ENCODE peak calls at places on chromosomes 2 and 18, in five cellular contexts. One of them, this sample, is unnamed.

GRCh38 chr2:65228249-65228750 is 669 bp downstream of the ACTR2 start:
- DNase-seq in mesenchymal stem cell: peak
- DNase-seq in H9: no peak
- DNase-seq in H1: no peak
- DNase-seq in neuronal stem cell: no peak
- DNase-seq in this sample: peak

GRCh38 chr2:56123538-56123937 is 60.3 kb upstream of the CCDC85A start:
- DNase-seq in mesenchymal stem cell: no peak
- DNase-seq in H9: no peak
- DNase-seq in H1: no peak
- DNase-seq in neuronal stem cell: no peak
- DNase-seq in this sample: no peak

GRCh38 chr2:1609706-1610485 is 134.4 kb downstream of the PXDN start:
- DNase-seq in mesenchymal stem cell: no peak
- DNase-seq in H9: no peak
- DNase-seq in H1: no peak
- DNase-seq in neuronal stem cell: no peak
- DNase-seq in this sample: no peak

GRCh38 chr2:19392191-19392590 is 33.8 kb upstream of the OSR1 start:
- DNase-seq in mesenchymal stem cell: no peak
- DNase-seq in H9: no peak
- DNase-seq in H1: no peak
- DNase-seq in neuronal stem cell: no peak
- DNase-seq in this sample: peak

GRCh38 chr18:11149441-11150270 is at the start of gene PIEZO2:
- DNase-seq in mesenchymal stem cell: peak
- DNase-seq in H9: peak
- DNase-seq in H1: no peak
- DNase-seq in neuronal stem cell: peak
- DNase-seq in this sample: no peak

GRCh38 chr2:236887519-236887918 is 198.2 kb upstream of the COPS8 start:
- DNase-seq in mesenchymal stem cell: peak
- DNase-seq in H9: no peak
- DNase-seq in H1: no peak
- DNase-seq in neuronal stem cell: no peak
- DNase-seq in this sample: no peak

GRCh38 chr2:149125031-149125725 is 86.7 kb downstream of the LYPD6B start:
- DNase-seq in mesenchymal stem cell: no peak
- DNase-seq in H9: no peak
- DNase-seq in H1: no peak
- DNase-seq in neuronal stem cell: no peak
- DNase-seq in this sample: no peak

GRCh38 chr2:10457846-10458563 is 9.9 kb upstream of the ODC1 start:
- DNase-seq in mesenchymal stem cell: no peak
- DNase-seq in H9: no peak
- DNase-seq in H1: no peak
- DNase-seq in neuronal stem cell: no peak
- DNase-seq in this sample: no peak

GRCh38 chr2:33645861-33646260 is 46.8 kb upstream of the FAM98A start:
- DNase-seq in mesenchymal stem cell: no peak
- DNase-seq in H9: no peak
- DNase-seq in H1: no peak
- DNase-seq in neuronal stem cell: no peak
- DNase-seq in this sample: no peak

GRCh38 chr2:45301307-45302010 is 292.2 kb upstream of the SIX2 start:
- DNase-seq in mesenchymal stem cell: no peak
- DNase-seq in H9: no peak
- DNase-seq in H1: no peak
- DNase-seq in neuronal stem cell: no peak
- DNase-seq in this sample: no peak

GRCh38 chr2:109316091-109316490 is 187.1 kb downstream of the SH3RF3 start:
- DNase-seq in mesenchymal stem cell: no peak
- DNase-seq in H9: no peak
- DNase-seq in H1: no peak
- DNase-seq in neuronal stem cell: no peak
- DNase-seq in this sample: no peak
- H3K23ac ChIP-seq in mesenchymal stem cell: no peak
- H3K23ac ChIP-seq in H9: no peak
- H3K23ac ChIP-seq in H1: no peak
- H3K23ac ChIP-seq in neuronal stem cell: no peak
- H3K23ac ChIP-seq in this sample: no peak

GRCh38 chr2:71948781-71949536 is 198.7 kb downstream of the CYP26B1 start:
- DNase-seq in mesenchymal stem cell: no peak
- DNase-seq in H9: no peak
- DNase-seq in H1: no peak
- DNase-seq in neuronal stem cell: no peak
- DNase-seq in this sample: no peak
- H2BK12ac ChIP-seq in mesenchymal stem cell: no peak
- H2BK12ac ChIP-seq in H9: no peak
- H2BK12ac ChIP-seq in H1: no peak
- H2BK12ac ChIP-seq in neuronal stem cell: no peak
- H2BK12ac ChIP-seq in this sample: no peak

DNA sequence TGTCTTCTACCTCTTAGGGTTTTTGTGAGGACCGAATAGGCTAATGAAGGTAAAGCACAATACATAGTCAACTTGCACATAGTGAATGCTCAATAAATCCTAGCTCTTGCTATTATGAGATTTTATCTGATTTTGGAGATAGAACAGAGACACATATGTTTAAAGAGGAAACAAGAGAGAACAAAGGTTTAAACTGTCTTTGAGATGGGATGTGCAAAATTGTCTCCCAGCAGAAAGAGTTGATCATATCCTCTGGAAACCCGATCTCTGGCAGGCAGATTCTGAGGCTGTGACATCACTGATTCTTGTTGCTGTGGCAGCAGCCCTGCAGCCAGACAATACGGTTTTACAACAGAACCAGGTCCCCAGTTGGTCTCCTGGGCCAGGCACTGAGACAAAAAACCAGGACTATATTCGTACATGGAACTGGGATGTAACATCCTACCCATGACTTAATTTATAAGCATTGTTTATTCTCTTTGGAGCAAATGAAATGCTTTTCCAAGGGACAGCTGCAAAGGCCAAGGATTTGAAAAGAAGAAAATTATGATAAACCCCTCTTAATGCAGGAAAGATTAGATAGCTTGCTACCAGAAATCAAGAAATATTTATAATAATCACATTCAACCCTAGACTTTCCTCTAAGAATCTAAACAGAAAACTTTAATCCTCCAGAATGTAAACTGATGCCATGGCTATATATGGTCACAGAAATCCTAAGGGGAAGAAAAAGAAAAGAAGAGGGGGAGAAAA is 80.2 kb downstream of the SLC8A1 start:
- DNase-seq in mesenchymal stem cell: peak
- DNase-seq in H9: peak
- DNase-seq in H1: peak
- DNase-seq in neuronal stem cell: peak
- DNase-seq in this sample: no peak
- H3K23ac ChIP-seq in mesenchymal stem cell: no peak
- H3K23ac ChIP-seq in H9: no peak
- H3K23ac ChIP-seq in H1: no peak
- H3K23ac ChIP-seq in neuronal stem cell: no peak
- H3K23ac ChIP-seq in this sample: no peak

GRCh38 chr2:190318931-190319556 is 582 bp downstream of the HIBCH start:
- DNase-seq in mesenchymal stem cell: no peak
- DNase-seq in H9: no peak
- DNase-seq in H1: no peak
- DNase-seq in neuronal stem cell: no peak
- DNase-seq in this sample: peak
- H2BK12ac ChIP-seq in mesenchymal stem cell: no peak
- H2BK12ac ChIP-seq in H9: no peak
- H2BK12ac ChIP-seq in H1: peak
- H2BK12ac ChIP-seq in neuronal stem cell: no peak
- H2BK12ac ChIP-seq in this sample: no peak

This sample was measured in trophoblast cell.